ENCODE peak calls at places on chromosomes 5 and 9, in four cellular contexts. C is GM23248, Y is fibroblast of the aortic adventitia, F is brain microvascular endothelial cell. G is an unnamed sample.

GRCh38 chr9:37538099-37538498 is 38.1 kb downstream of the FBXO10 start:
- DNase-seq in F (no peak), C (no peak), Y (no peak), G (no peak)

GRCh38 chr5:56974241-56974640 is 22.3 kb upstream of the MIER3 start:
- DNase-seq in Y (no peak), F (no peak), C (no peak), G (no peak)

GRCh38 chr9:113593682-113594281 is 130.3 kb downstream of the RGS3 start:
- DNase-seq in F (peak; percentile 99), C (peak; percentile 98), Y (peak; percentile 94), G (peak; percentile 98)

GRCh38 chr5:53601570-53601969 is 41.1 kb downstream of the NDUFS4 start:
- DNase-seq in F (peak; percentile 77), C (no peak), Y (peak; percentile 42), G (peak; percentile 68)

GRCh38 chr5:68817696-68818695 is 275.8 kb upstream of the SLC30A5 start:
- DNase-seq in F (no peak), Y (no peak), C (peak; percentile 49), G (no peak)

GRCh38 chr9:105195259-105195658 is 49.2 kb upstream of the SLC44A1 start:
- DNase-seq in C (no peak), Y (no peak), F (no peak), G (no peak)

GRCh38 chr5:149265559-149265958 is 6.1 kb upstream of the AFAP1L1 start:
- DNase-seq in Y (peak; percentile 57), C (peak; percentile 86), F (peak; percentile 38), G (peak; percentile 49)

GRCh38 chr9:36980148-36980974 is 53.7 kb downstream of the PAX5 start:
- DNase-seq in Y (no peak), C (no peak), F (no peak), G (no peak)

GRCh38 chr5:123214193-123214592 is 125.2 kb downstream of the PRDM6 start:
- DNase-seq in C (no peak), Y (no peak), F (no peak), G (no peak)

GRCh38 chr9:128262687-128263086 is 13.1 kb downstream of the GOLGA2 start:
- DNase-seq in F (no peak), Y (no peak), C (no peak), G (no peak)

GRCh38 chr9:93083592-93084470 is 12.2 kb upstream of the CARD19 start:
- DNase-seq in C (no peak), Y (no peak), F (no peak), G (peak; percentile 31)

GRCh38 chr9:105690742-105691141 is 3.6 kb upstream of the TMEM38B start:
- DNase-seq in F (peak; percentile 14), Y (peak; percentile 36), C (peak; percentile 48), G (peak; percentile 44)

GRCh38 chr9:35116539-35116897 is 856 bp upstream of the ATOSB start:
- DNase-seq in Y (no peak), F (no peak), C (no peak), G (no peak)

GRCh38 chr5:27814211-27814610 is 775.8 kb upstream of the CDH9 start:
- DNase-seq in F (no peak), C (no peak), Y (no peak), G (no peak)

GRCh38 chr5:168427224-168427623 is 59.0 kb upstream of the RARS1 start:
- DNase-seq in C (no peak), Y (no peak), F (no peak), G (no peak)

GRCh38 chr9:136438909-136439549 is 616 bp downstream of the INPP5E start:
- DNase-seq in F (peak; percentile 14), C (peak; percentile 60), Y (peak; percentile 15), G (peak; percentile 30)

GRCh38 chr9:11319477-11320060 is 706.8 kb upstream of the PTPRD start:
- DNase-seq in C (peak; percentile 0), F (peak; percentile 13), Y (no peak), G (no peak)

GRCh38 chr5:122121782-122122465 is 7.4 kb upstream of the ZNF474 start:
- DNase-seq in F (peak; percentile 37), C (peak; percentile 71), Y (no peak), G (no peak)

GRCh38 chr9:37295796-37296195 is 126.7 kb upstream of the GRHPR start:
- DNase-seq in Y (no peak), C (no peak), F (no peak), G (no peak)

GRCh38 chr5:55306641-55307382 is 682 bp downstream of the DHX29 start:
- DNase-seq in C (peak; percentile 47), F (peak; percentile 6), Y (peak; percentile 31), G (no peak)

GRCh38 chr5:127013407-127013806 is 17.0 kb downstream of the MARCHF3 start:
- DNase-seq in C (peak; percentile 10), Y (no peak), F (no peak), G (no peak)

GRCh38 chr5:121870489-121870888 is 18.8 kb downstream of the FTMT start:
- DNase-seq in Y (peak; percentile 12), C (peak; percentile 2), F (no peak), G (peak; percentile 67)

GRCh38 chr5:118984602-118985001 is 3.7 kb downstream of the DTWD2 start:
- DNase-seq in C (peak; percentile 67), F (no peak), Y (peak; percentile 23), G (peak; percentile 38)

GRCh38 chr5:160327829-160328228 is 15.5 kb upstream of the CCNJL start:
- DNase-seq in Y (no peak), F (no peak), C (no peak), G (no peak)

GRCh38 chr5:109281136-109281690 is 128.6 kb downstream of the PJA2 start:
- DNase-seq in F (no peak), Y (no peak), C (no peak), G (no peak)

GRCh38 chr9:130579738-130580463 is 524 bp downstream of the FUBP3 start:
- DNase-seq in C (peak; percentile 50), F (no peak), Y (no peak), G (no peak)

GRCh38 chr5:143554918-143555477 is 151.5 kb upstream of the NR3C1 start:
- DNase-seq in C (peak; percentile 60), Y (no peak), F (peak; percentile 56), G (peak; percentile 80)

GRCh38 chr5:52491829-52492217 is 295.9 kb upstream of the ITGA1 start:
- DNase-seq in C (no peak), F (no peak), Y (no peak), G (no peak)

GRCh38 chr5:87136733-87137132 is 130.9 kb upstream of the RASA1 start:
- DNase-seq in Y (no peak), C (no peak), F (no peak), G (no peak)

GRCh38 chr9:77848897-77849296 is 182.7 kb downstream of the GNAQ start:
- DNase-seq in C (peak; percentile 96), Y (peak; percentile 88), F (peak; percentile 90), G (peak; percentile 92)

GRCh38 chr9:21205204-21205603 is 1.7 kb downstream of the IFNA10 start:
- DNase-seq in Y (no peak), C (no peak), F (no peak), G (no peak)

GRCh38 chr5:76742586-76742985 is 26.7 kb downstream of the F2R start:
- DNase-seq in C (peak; percentile 70), F (peak; percentile 62), Y (peak; percentile 49), G (peak; percentile 40)

GRCh38 chr5:94595281-94595680 is 23.1 kb downstream of the KIAA0825 start:
- DNase-seq in F (no peak), C (no peak), Y (no peak), G (no peak)

GRCh38 chr9:14783358-14783757 is 60.8 kb upstream of the CER1 start:
- DNase-seq in C (no peak), F (no peak), Y (no peak), G (no peak)

GRCh38 chr9:14779566-14780022 is 57.1 kb upstream of the CER1 start:
- DNase-seq in F (no peak), C (no peak), Y (no peak), G (peak; percentile 72)

GRCh38 chr9:14782652-14783051 is 60.1 kb upstream of the CER1 start:
- DNase-seq in Y (no peak), F (no peak), C (no peak), G (no peak)

GRCh38 chr9:14778565-14778964 is 56.0 kb upstream of the CER1 start:
- DNase-seq in Y (no peak), C (no peak), F (no peak), G (no peak)

GRCh38 chr9:14780251-14780650 is 57.7 kb upstream of the CER1 start:
- DNase-seq in C (no peak), F (no peak), Y (no peak), G (no peak)
- H3K4me3 ChIP-seq in C (no peak overlapping the region), F (no peak overlapping the region), Y (no peak overlapping the region), G (no peak overlapping the region)

DNA sequence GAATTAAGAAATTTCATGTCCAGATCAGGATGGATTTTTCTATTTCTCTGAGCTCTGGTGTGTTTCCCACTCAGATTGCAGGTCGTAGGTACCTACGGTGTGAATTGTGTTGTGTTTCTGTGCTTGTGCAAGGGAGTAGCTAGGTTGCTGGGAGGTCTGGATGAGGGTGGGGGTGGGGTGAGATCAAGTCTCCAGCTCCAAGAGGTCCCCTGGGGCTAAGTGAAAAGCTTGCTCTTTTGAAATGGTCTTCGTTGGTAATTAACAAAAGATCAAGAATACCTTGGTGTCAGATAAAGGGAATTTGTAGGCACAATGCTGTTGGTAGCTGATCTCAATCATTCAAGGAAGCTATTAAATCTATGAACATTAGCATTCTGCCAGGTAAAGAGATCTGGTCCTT is 988 bp upstream of the PCDHGC4 start:
- DNase-seq in F (no peak), C (no peak), Y (no peak), G (no peak)
- H3K4me3 ChIP-seq in F (no peak overlapping the region), C (peak overlapping the region; percentile 67), Y (no peak overlapping the region), G (no peak overlapping the region)

DNA sequence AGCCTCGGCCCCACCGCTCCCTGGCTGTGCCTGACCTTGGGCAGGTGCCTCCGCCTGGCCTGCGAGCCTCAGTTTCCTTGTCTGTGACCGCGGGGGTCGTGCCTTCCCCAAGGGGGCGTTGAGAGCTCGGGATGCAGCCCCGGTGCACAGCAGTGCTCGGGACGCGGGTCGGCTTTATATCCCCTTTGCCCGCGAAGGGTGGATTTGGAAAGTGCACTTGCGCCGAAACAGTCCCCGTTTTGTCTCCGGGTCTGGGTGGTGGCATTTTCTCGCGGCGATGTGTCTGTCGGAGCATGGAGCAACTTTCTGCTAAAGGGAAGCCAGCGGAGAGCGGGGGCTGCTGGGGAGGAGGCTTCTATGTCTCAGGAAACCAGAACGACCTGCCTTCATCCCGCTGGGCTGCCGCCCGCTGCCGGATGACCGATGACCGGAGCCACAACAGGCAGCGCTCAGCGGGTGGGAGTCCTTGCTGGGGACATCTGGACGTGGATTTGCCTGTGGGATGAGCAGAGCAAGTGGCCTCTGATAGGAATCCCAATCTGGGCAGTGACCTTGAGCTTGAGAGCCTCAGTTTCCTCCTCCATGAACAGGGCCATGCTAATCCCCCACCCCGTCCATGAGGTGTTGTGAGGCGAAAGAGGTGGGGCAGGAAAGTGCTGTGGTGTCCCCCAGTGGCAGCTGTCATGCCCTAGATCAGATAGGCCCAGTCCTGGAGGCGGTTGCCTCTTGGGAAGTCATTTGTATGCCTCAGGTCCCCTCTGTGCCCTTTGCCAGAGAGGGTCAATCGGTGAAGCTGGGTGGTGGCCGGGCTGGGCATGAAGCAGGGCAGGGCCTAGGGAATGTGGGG is 651 bp downstream of the HRH2 start:
- DNase-seq in F (no peak), Y (no peak), C (no peak), G (no peak)
- H3K4me3 ChIP-seq in F (peak overlapping the region; percentile 44), Y (no peak overlapping the region), C (no peak overlapping the region), G (no peak overlapping the region)

DNA sequence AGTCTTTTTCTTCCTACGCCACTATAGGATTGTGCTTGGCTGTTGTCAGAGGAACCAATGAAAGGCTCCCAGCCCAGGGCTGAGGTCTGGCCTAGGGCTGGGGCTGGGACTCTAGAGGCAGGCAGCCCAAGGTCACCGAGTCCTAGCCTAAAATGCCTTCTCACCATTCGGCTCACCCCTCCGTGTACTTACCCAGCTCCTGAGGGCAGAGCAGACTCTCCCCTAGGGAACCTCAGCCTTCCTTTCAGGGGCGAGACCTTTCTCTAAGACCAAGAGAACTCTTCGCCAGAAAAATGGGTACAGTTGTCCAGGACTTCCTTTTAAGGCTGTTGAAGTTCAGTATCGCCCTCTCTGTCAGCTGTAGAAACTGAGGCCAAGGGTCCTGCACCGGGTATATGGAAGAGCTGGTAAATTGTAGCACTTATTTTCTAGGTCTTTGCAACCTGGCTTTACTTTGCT is 1.7 kb upstream of the SPRY4 start:
- DNase-seq in C (no peak), F (no peak), Y (peak; percentile 15), G (no peak)
- H3K4me3 ChIP-seq in C (peak overlapping the region; percentile 80), F (peak overlapping the region; percentile 98), Y (peak overlapping the region; percentile 35), G (peak overlapping the region; percentile 89)

G was measured in fibroblast of lung.